ENCODE peak calls at places on chromosomes 5 and 9, in six cellular contexts. One of them, this sample, is unnamed. For H3K36me3 and H3K27me3, the result is how much of the 10 kb centered on the place peaks cover.

GRCh38 chr9:130794923-130795495 is 40.0 kb upstream of the ABL1 start:
- DNase-seq in heart right ventricle: no peak
- DNase-seq in psoas muscle: no peak
- DNase-seq in ascending aorta: no peak
- DNase-seq in brain microvascular endothelial cell: no peak
- DNase-seq in lower lobe of right lung: no peak
- DNase-seq in this sample: no peak

GRCh38 chr9:6845881-6846280 is 88.1 kb downstream of the KDM4C start:
- DNase-seq in heart right ventricle: no peak
- DNase-seq in psoas muscle: no peak
- DNase-seq in ascending aorta: no peak
- DNase-seq in brain microvascular endothelial cell: no peak
- DNase-seq in lower lobe of right lung: no peak
- DNase-seq in this sample: no peak

GRCh38 chr9:6549106-6549505 is 96.4 kb downstream of the GLDC start:
- DNase-seq in heart right ventricle: no peak
- DNase-seq in psoas muscle: no peak
- DNase-seq in ascending aorta: no peak
- DNase-seq in brain microvascular endothelial cell: no peak
- DNase-seq in lower lobe of right lung: no peak
- DNase-seq in this sample: no peak

GRCh38 chr5:32810812-32811211 is 99.7 kb downstream of the NPR3 start:
- DNase-seq in heart right ventricle: no peak
- DNase-seq in psoas muscle: no peak
- DNase-seq in ascending aorta: peak
- DNase-seq in brain microvascular endothelial cell: peak
- DNase-seq in lower lobe of right lung: no peak
- DNase-seq in this sample: peak

GRCh38 chr5:42720242-42720641 is 36.4 kb upstream of the CCDC152 start:
- DNase-seq in heart right ventricle: no peak
- DNase-seq in psoas muscle: no peak
- DNase-seq in ascending aorta: no peak
- DNase-seq in brain microvascular endothelial cell: no peak
- DNase-seq in lower lobe of right lung: no peak
- DNase-seq in this sample: no peak

GRCh38 chr5:87300744-87301143 is 33.1 kb downstream of the RASA1 start:
- DNase-seq in heart right ventricle: no peak
- DNase-seq in psoas muscle: no peak
- DNase-seq in ascending aorta: peak
- DNase-seq in brain microvascular endothelial cell: peak
- DNase-seq in lower lobe of right lung: no peak
- DNase-seq in this sample: peak

GRCh38 chr5:12672141-12672540 is 767.9 kb upstream of the CTNND2 start:
- DNase-seq in heart right ventricle: no peak
- DNase-seq in psoas muscle: no peak
- DNase-seq in ascending aorta: no peak
- DNase-seq in brain microvascular endothelial cell: no peak
- DNase-seq in lower lobe of right lung: no peak
- DNase-seq in this sample: no peak

GRCh38 chr9:113580041-113580953 is 116.8 kb downstream of the RGS3 start:
- DNase-seq in heart right ventricle: peak
- DNase-seq in psoas muscle: peak
- DNase-seq in ascending aorta: peak
- DNase-seq in brain microvascular endothelial cell: no peak
- DNase-seq in lower lobe of right lung: peak
- DNase-seq in this sample: peak

GRCh38 chr5:143316844-143317631 is 86.4 kb downstream of the NR3C1 start:
- DNase-seq in heart right ventricle: no peak
- DNase-seq in psoas muscle: no peak
- DNase-seq in ascending aorta: no peak
- DNase-seq in brain microvascular endothelial cell: peak
- DNase-seq in lower lobe of right lung: no peak
- DNase-seq in this sample: no peak

GRCh38 chr9:18142964-18143363 is 331.0 kb upstream of the ADAMTSL1 start:
- DNase-seq in heart right ventricle: no peak
- DNase-seq in psoas muscle: no peak
- DNase-seq in ascending aorta: no peak
- DNase-seq in brain microvascular endothelial cell: no peak
- DNase-seq in lower lobe of right lung: no peak
- DNase-seq in this sample: no peak

GRCh38 chr9:35501941-35502340 is 12.0 kb downstream of the RUSC2 start:
- DNase-seq in heart right ventricle: no peak
- DNase-seq in psoas muscle: no peak
- DNase-seq in ascending aorta: no peak
- DNase-seq in brain microvascular endothelial cell: no peak
- DNase-seq in lower lobe of right lung: no peak
- DNase-seq in this sample: no peak

GRCh38 chr9:20989923-20990341 is 41.5 kb downstream of the HACD4 start:
- DNase-seq in heart right ventricle: peak
- DNase-seq in psoas muscle: peak
- DNase-seq in ascending aorta: peak
- DNase-seq in brain microvascular endothelial cell: no peak
- DNase-seq in lower lobe of right lung: peak
- DNase-seq in this sample: peak

GRCh38 chr5:86968311-86968753 is 299.4 kb upstream of the RASA1 start:
- DNase-seq in heart right ventricle: peak
- DNase-seq in psoas muscle: peak
- DNase-seq in ascending aorta: no peak
- DNase-seq in brain microvascular endothelial cell: peak
- DNase-seq in lower lobe of right lung: no peak
- DNase-seq in this sample: peak

GRCh38 chr5:151202381-151203139 is 21.3 kb downstream of the CCDC69 start:
- DNase-seq in heart right ventricle: no peak
- DNase-seq in psoas muscle: no peak
- DNase-seq in ascending aorta: peak
- DNase-seq in brain microvascular endothelial cell: peak
- DNase-seq in lower lobe of right lung: no peak
- DNase-seq in this sample: peak

GRCh38 chr5:140480310-140481014 is 67.0 kb upstream of the EIF4EBP3 start:
- DNase-seq in heart right ventricle: no peak
- DNase-seq in psoas muscle: no peak
- DNase-seq in ascending aorta: no peak
- DNase-seq in brain microvascular endothelial cell: no peak
- DNase-seq in lower lobe of right lung: no peak
- DNase-seq in this sample: no peak

GRCh38 chr9:95091971-95092320 is 225.6 kb downstream of the FANCC start:
- DNase-seq in heart right ventricle: no peak
- DNase-seq in psoas muscle: no peak
- DNase-seq in ascending aorta: no peak
- DNase-seq in brain microvascular endothelial cell: peak
- DNase-seq in lower lobe of right lung: no peak
- DNase-seq in this sample: no peak

GRCh38 chr5:109739741-109740140 is 50.0 kb downstream of the MAN2A1 start:
- DNase-seq in heart right ventricle: no peak
- DNase-seq in psoas muscle: no peak
- DNase-seq in ascending aorta: no peak
- DNase-seq in brain microvascular endothelial cell: peak
- DNase-seq in lower lobe of right lung: no peak
- DNase-seq in this sample: no peak

GRCh38 chr5:6572086-6572824 is 60.6 kb downstream of the NSUN2 start:
- DNase-seq in heart right ventricle: no peak
- DNase-seq in psoas muscle: no peak
- DNase-seq in ascending aorta: peak
- DNase-seq in brain microvascular endothelial cell: no peak
- DNase-seq in lower lobe of right lung: no peak
- DNase-seq in this sample: no peak

GRCh38 chr9:105296889-105297288 is 52.4 kb downstream of the SLC44A1 start:
- DNase-seq in heart right ventricle: no peak
- DNase-seq in psoas muscle: no peak
- DNase-seq in ascending aorta: no peak
- DNase-seq in brain microvascular endothelial cell: peak
- DNase-seq in lower lobe of right lung: no peak
- DNase-seq in this sample: peak

GRCh38 chr9:137384116-137384756 is 38.7 kb downstream of the EXD3 start:
- DNase-seq in heart right ventricle: no peak
- DNase-seq in psoas muscle: peak
- DNase-seq in ascending aorta: no peak
- DNase-seq in brain microvascular endothelial cell: no peak
- DNase-seq in lower lobe of right lung: no peak
- DNase-seq in this sample: no peak

DNA sequence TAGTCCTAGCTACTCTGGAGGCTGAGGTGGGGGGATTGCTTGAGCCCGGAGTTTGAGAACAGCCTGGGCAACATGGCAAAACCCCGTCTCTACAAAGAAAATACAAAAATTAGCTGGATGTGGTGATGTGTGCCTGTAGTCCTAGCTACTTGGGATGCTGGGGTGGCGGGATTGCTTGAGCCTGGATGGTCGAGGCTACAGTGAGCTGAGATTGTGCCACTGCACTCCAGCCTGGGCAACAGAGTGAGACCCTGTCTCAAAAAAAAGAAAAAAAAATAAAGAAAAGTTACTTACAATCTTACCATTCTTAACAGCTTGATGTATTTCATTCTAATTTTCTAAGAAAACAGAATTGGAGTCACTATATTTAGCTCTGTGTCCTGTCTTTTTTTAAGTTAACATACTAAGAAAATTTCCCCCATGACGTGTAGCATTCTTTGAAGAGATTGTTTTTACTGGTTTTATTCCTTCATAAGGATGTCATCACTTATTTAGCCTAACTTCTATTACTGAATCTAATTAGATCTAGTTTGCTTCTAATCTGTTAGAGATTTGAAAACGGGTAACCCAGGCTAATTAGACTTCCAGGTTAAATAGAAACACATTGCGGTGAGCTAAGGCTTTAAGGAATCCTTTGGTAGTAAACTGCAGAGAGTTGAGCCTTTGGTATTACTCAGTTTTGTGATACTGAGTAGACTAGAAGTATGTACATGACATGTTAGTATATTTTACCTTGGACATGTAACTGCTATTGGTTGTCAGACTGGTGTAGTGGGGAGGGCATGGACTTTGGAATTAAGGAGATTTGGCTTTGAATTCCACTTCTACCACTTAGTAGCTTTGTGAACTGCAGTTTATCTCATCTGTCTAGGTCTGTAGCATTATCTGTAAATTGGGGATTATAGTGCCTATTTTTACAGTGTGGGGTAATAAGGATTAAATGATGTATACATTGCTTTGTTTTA is 24.0 kb downstream of the HSPA4 start:
- DNase-seq in heart right ventricle: no peak
- DNase-seq in psoas muscle: no peak
- DNase-seq in ascending aorta: no peak
- DNase-seq in brain microvascular endothelial cell: no peak
- DNase-seq in lower lobe of right lung: no peak
- DNase-seq in this sample: no peak
- H3K36me3 ChIP-seq in heart right ventricle: half or more
- H3K36me3 ChIP-seq in psoas muscle: half or more
- H3K36me3 ChIP-seq in ascending aorta: under half
- H3K36me3 ChIP-seq in brain microvascular endothelial cell: under half
- H3K36me3 ChIP-seq in lower lobe of right lung: half or more
- H3K36me3 ChIP-seq in this sample: half or more

GRCh38 chr5:62577488-62577887 is 1.1 kb upstream of the LRRC70 start:
- DNase-seq in heart right ventricle: no peak
- DNase-seq in psoas muscle: no peak
- DNase-seq in ascending aorta: no peak
- DNase-seq in brain microvascular endothelial cell: no peak
- DNase-seq in lower lobe of right lung: no peak
- DNase-seq in this sample: no peak

GRCh38 chr5:62582198-62582597 is 3.6 kb downstream of the LRRC70 start:
- DNase-seq in heart right ventricle: no peak
- DNase-seq in psoas muscle: no peak
- DNase-seq in ascending aorta: no peak
- DNase-seq in brain microvascular endothelial cell: no peak
- DNase-seq in lower lobe of right lung: no peak
- DNase-seq in this sample: no peak

GRCh38 chr5:62576570-62577172 is 1.9 kb upstream of the LRRC70 start:
- DNase-seq in heart right ventricle: no peak
- DNase-seq in psoas muscle: no peak
- DNase-seq in ascending aorta: no peak
- DNase-seq in brain microvascular endothelial cell: no peak
- DNase-seq in lower lobe of right lung: no peak
- DNase-seq in this sample: no peak

GRCh38 chr5:62578540-62578939 is at the start of gene LRRC70:
- DNase-seq in heart right ventricle: no peak
- DNase-seq in psoas muscle: no peak
- DNase-seq in ascending aorta: no peak
- DNase-seq in brain microvascular endothelial cell: peak
- DNase-seq in lower lobe of right lung: no peak
- DNase-seq in this sample: no peak

DNA sequence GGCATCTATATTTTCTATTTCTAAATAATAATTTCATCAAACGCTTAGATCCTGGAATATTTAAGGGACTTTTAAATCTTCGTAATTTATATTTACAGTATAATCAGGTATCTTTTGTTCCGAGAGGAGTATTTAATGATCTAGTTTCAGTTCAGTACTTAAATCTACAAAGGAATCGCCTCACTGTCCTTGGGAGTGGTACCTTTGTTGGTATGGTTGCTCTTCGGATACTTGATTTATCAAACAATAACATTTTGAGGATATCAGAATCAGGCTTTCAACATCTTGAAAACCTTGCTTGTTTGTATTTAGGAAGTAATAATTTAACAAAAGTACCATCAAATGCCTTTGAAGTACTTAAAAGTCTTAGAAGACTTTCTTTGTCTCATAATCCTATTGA is 1.1 kb downstream of the LRRC70 start:
- DNase-seq in heart right ventricle: no peak
- DNase-seq in psoas muscle: no peak
- DNase-seq in ascending aorta: no peak
- DNase-seq in brain microvascular endothelial cell: no peak
- DNase-seq in lower lobe of right lung: no peak
- DNase-seq in this sample: no peak
- H3K4me3 ChIP-seq in heart right ventricle: peak
- H3K4me3 ChIP-seq in psoas muscle: peak
- H3K4me3 ChIP-seq in ascending aorta: no peak
- H3K4me3 ChIP-seq in brain microvascular endothelial cell: no peak
- H3K4me3 ChIP-seq in lower lobe of right lung: peak
- H3K4me3 ChIP-seq in this sample: no peak

GRCh38 chr9:11792870-11793269 is 900.3 kb upstream of the TYRP1 start:
- DNase-seq in heart right ventricle: no peak
- DNase-seq in psoas muscle: no peak
- DNase-seq in ascending aorta: no peak
- DNase-seq in brain microvascular endothelial cell: no peak
- DNase-seq in lower lobe of right lung: no peak
- DNase-seq in this sample: no peak
- H3K27me3 ChIP-seq in heart right ventricle: under half
- H3K27me3 ChIP-seq in psoas muscle: under half
- H3K27me3 ChIP-seq in ascending aorta: under half
- H3K27me3 ChIP-seq in brain microvascular endothelial cell: under half
- H3K27me3 ChIP-seq in lower lobe of right lung: under half
- H3K27me3 ChIP-seq in this sample: under half

DNA sequence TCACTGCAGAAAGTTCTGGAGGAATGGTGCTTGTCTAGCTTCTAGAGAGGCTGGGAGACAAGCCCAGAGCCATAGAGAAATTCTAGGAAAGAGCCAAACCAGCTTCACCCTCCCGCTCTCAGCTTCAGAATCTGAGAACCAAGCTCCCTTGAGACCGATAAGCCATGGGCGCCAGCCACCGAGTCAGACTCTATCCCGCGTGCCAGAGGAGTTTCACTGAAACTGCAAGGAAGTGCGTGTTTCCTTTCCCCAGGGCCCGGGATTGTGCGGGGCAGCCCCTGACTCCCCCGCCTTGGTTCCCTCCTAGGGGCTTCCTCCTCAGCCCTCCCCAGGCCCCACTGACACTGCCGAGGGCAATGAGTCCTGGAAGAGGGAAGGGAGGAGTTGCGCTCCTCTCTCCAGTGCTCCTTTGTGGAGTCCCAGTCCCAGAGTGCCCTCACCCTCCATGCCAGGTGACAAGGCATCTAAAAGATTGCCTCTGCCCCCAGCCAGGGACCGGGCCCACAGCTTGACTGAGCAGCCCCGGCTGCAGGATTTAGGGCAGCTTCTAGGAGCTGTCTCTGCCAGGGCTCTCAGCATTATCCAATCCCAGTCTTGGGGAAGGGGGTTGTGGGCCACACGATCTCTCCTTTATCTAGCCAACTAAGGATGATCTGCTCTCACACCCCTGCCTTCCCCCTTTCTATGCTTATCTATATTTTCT is 18.4 kb upstream of the TCF7 start:
- DNase-seq in heart right ventricle: no peak
- DNase-seq in psoas muscle: peak
- DNase-seq in ascending aorta: no peak
- DNase-seq in brain microvascular endothelial cell: no peak
- DNase-seq in lower lobe of right lung: no peak
- DNase-seq in this sample: no peak
- H3K36me3 ChIP-seq in heart right ventricle: under half
- H3K36me3 ChIP-seq in psoas muscle: under half
- H3K36me3 ChIP-seq in ascending aorta: under half
- H3K36me3 ChIP-seq in brain microvascular endothelial cell: under half
- H3K36me3 ChIP-seq in lower lobe of right lung: under half
- H3K36me3 ChIP-seq in this sample: under half